ENCODE peak calls at places on chromosomes 13 and 19, in nine cellular contexts. X is HTR-8/SVneo; C is NCI-H510A treated with DMSO at 0.1 percent for 48 hours; H is stomach; Z is LoVo; B is endothelial cell; U is CD8-positive, alpha-beta memory T cell; W is fibroblast of the conjunctiva; M is activated CD8-positive, alpha-beta memory T cell treated with anti-CD3 and anti-CD28 coated beads for 1 hour. S is an unnamed sample.

GRCh38 chr19:18906605-18907519 is 10.9 kb upstream of the CERS1 start:
- DNase-seq in X (no peak), Z (no peak), B (no peak), H (no peak), M (no peak), C (no peak), U (no peak), W (no peak), S (no peak)

GRCh38 chr13:79482271-79482970 is 1.5 kb downstream of the NDFIP2 start:
- DNase-seq in U (no peak), Z (no peak), B (no peak), H (no peak), W (no peak), M (no peak), X (no peak), C (no peak), S (no peak)

GRCh38 chr19:18817574-18817973 is 14.2 kb upstream of the UPF1 start:
- DNase-seq in M (no peak), X (no peak), C (no peak), U (no peak), H (no peak), W (no peak), Z (no peak), B (no peak), S (no peak)

GRCh38 chr13:99467764-99468163 is 33.5 kb upstream of the TM9SF2 start:
- DNase-seq in Z (peak; percentile 31), C (no peak), B (no peak), H (no peak), W (no peak), U (no peak), M (no peak), X (no peak), S (peak; percentile 52)

GRCh38 chr19:54560881-54561385 is 12.7 kb upstream of the LILRA2 start:
- DNase-seq in B (no peak), Z (no peak), H (no peak), M (no peak), U (no peak), W (no peak), C (no peak), X (no peak), S (no peak)

GRCh38 chr19:33518541-33518940 is 3.0 kb downstream of the PEPD start:
- DNase-seq in M (no peak), U (no peak), X (no peak), B (no peak), C (no peak), W (no peak), H (no peak), Z (no peak), S (no peak)

GRCh38 chr13:31725841-31726240 is 13.5 kb upstream of the RXFP2 start:
- DNase-seq in Z (peak; percentile 34), W (no peak), X (no peak), H (no peak), M (no peak), B (no peak), C (no peak), U (no peak), S (no peak)

GRCh38 chr13:106213028-106213427 is 322.4 kb downstream of the EFNB2 start:
- DNase-seq in U (no peak), B (no peak), M (no peak), X (no peak), C (no peak), Z (no peak), W (no peak), H (no peak), S (no peak)

GRCh38 chr19:49497790-49498106 is 1.5 kb downstream of the RPS11 start:
- DNase-seq in M (no peak), H (no peak), W (no peak), U (no peak), C (no peak), X (no peak), Z (no peak), B (no peak), S (no peak)

GRCh38 chr19:13057147-13057572 is 45.5 kb downstream of the LYL1 start:
- DNase-seq in U (no peak), Z (no peak), B (no peak), W (no peak), M (no peak), H (peak; percentile 46), X (no peak), C (peak; percentile 52), S (no peak)

GRCh38 chr13:109778102-109778542 is 8.3 kb downstream of the IRS2 start:
- DNase-seq in X (no peak), U (no peak), H (peak; percentile 65), M (no peak), Z (peak; percentile 71), C (peak; percentile 39), W (no peak), B (no peak), S (no peak)

GRCh38 chr13:44609137-44609536 is 33.0 kb upstream of the TSC22D1 start:
- DNase-seq in X (no peak), B (no peak), H (no peak), M (no peak), Z (no peak), W (no peak), U (no peak), C (no peak), S (no peak)

GRCh38 chr19:54154603-54155345 is 4.7 kb downstream of the LENG1 start:
- DNase-seq in X (no peak), C (no peak), W (no peak), Z (no peak), B (no peak), U (no peak), H (no peak), M (no peak), S (no peak)

S was measured in NCI-H226.